ENCODE peak calls at places on chromosomes 11 and 22, in nine cellular contexts. One of them, this sample, is unnamed.

GRCh38 chr22:20128902-20129746 is 2.5 kb upstream of the ZDHHC8 start:
- DNase-seq in coronary artery: no peak
- DNase-seq in endodermal cell: peak; percentile 86
- DNase-seq in PC-3: peak; percentile 46
- DNase-seq in left ventricle myocardium inferior: no peak
- DNase-seq in heart right ventricle: no peak
- DNase-seq in cardiac fibroblast: peak; percentile 42
- DNase-seq in lung: no peak
- DNase-seq in GM13976: no peak
- DNase-seq in this sample: peak; percentile 64

GRCh38 chr11:36295926-36296325 is at the start of gene PRR5L:
- DNase-seq in coronary artery: no peak
- DNase-seq in endodermal cell: no peak
- DNase-seq in PC-3: no peak
- DNase-seq in left ventricle myocardium inferior: no peak
- DNase-seq in heart right ventricle: no peak
- DNase-seq in cardiac fibroblast: no peak
- DNase-seq in lung: no peak
- DNase-seq in GM13976: no peak
- DNase-seq in this sample: no peak

GRCh38 chr11:34345991-34346480 is 11.8 kb downstream of the ABTB2 start:
- DNase-seq in coronary artery: no peak
- DNase-seq in endodermal cell: no peak
- DNase-seq in PC-3: no peak
- DNase-seq in left ventricle myocardium inferior: peak; percentile 71
- DNase-seq in heart right ventricle: peak; percentile 50
- DNase-seq in cardiac fibroblast: peak; percentile 65
- DNase-seq in lung: no peak
- DNase-seq in GM13976: no peak
- DNase-seq in this sample: no peak

GRCh38 chr11:27456140-27456801 is 16.3 kb downstream of the LGR4 start:
- DNase-seq in coronary artery: no peak
- DNase-seq in endodermal cell: no peak
- DNase-seq in PC-3: peak; percentile 75
- DNase-seq in left ventricle myocardium inferior: no peak
- DNase-seq in heart right ventricle: no peak
- DNase-seq in cardiac fibroblast: peak; percentile 71
- DNase-seq in lung: no peak
- DNase-seq in GM13976: no peak
- DNase-seq in this sample: no peak

GRCh38 chr11:61551630-61552029 is 29.2 kb downstream of the SYT7 start:
- DNase-seq in coronary artery: no peak
- DNase-seq in endodermal cell: no peak
- DNase-seq in PC-3: peak; percentile 31
- DNase-seq in left ventricle myocardium inferior: peak; percentile 83
- DNase-seq in heart right ventricle: peak; percentile 79
- DNase-seq in cardiac fibroblast: peak; percentile 25
- DNase-seq in lung: no peak
- DNase-seq in GM13976: no peak
- DNase-seq in this sample: no peak

GRCh38 chr11:22920939-22921565 is 60.8 kb upstream of the CCDC179 start:
- DNase-seq in coronary artery: no peak
- DNase-seq in endodermal cell: peak; percentile 72
- DNase-seq in PC-3: peak; percentile 64
- DNase-seq in left ventricle myocardium inferior: no peak
- DNase-seq in heart right ventricle: no peak
- DNase-seq in cardiac fibroblast: peak; percentile 69
- DNase-seq in lung: no peak
- DNase-seq in GM13976: peak; percentile 32
- DNase-seq in this sample: peak; percentile 36

GRCh38 chr11:128886401-128887119 is 4.6 kb upstream of the KCNJ5 start:
- DNase-seq in coronary artery: no peak
- DNase-seq in endodermal cell: peak; percentile 68
- DNase-seq in PC-3: peak; percentile 66
- DNase-seq in left ventricle myocardium inferior: no peak
- DNase-seq in heart right ventricle: no peak
- DNase-seq in cardiac fibroblast: no peak
- DNase-seq in lung: no peak
- DNase-seq in GM13976: no peak
- DNase-seq in this sample: no peak

GRCh38 chr11:68181719-68182451 is 31.2 kb downstream of the KMT5B start:
- DNase-seq in coronary artery: no peak
- DNase-seq in endodermal cell: no peak
- DNase-seq in PC-3: peak; percentile 5
- DNase-seq in left ventricle myocardium inferior: no peak
- DNase-seq in heart right ventricle: no peak
- DNase-seq in cardiac fibroblast: peak; percentile 39
- DNase-seq in lung: no peak
- DNase-seq in GM13976: no peak
- DNase-seq in this sample: no peak

GRCh38 chr11:88016392-88017020 is 158.7 kb downstream of the RAB38 start:
- DNase-seq in coronary artery: no peak
- DNase-seq in endodermal cell: peak; percentile 83
- DNase-seq in PC-3: peak; percentile 96
- DNase-seq in left ventricle myocardium inferior: peak; percentile 16
- DNase-seq in heart right ventricle: no peak
- DNase-seq in cardiac fibroblast: peak; percentile 90
- DNase-seq in lung: peak; percentile 71
- DNase-seq in GM13976: peak; percentile 33
- DNase-seq in this sample: peak; percentile 39

GRCh38 chr22:27866136-27867091 is 52.6 kb downstream of the PITPNB start:
- DNase-seq in coronary artery: no peak
- DNase-seq in endodermal cell: no peak
- DNase-seq in PC-3: peak; percentile 85
- DNase-seq in left ventricle myocardium inferior: no peak
- DNase-seq in heart right ventricle: no peak
- DNase-seq in cardiac fibroblast: peak; percentile 92
- DNase-seq in lung: no peak
- DNase-seq in GM13976: no peak
- DNase-seq in this sample: no peak

GRCh38 chr11:130553306-130553705 is 104.9 kb downstream of the ADAMTS15 start:
- DNase-seq in coronary artery: no peak
- DNase-seq in endodermal cell: no peak
- DNase-seq in PC-3: no peak
- DNase-seq in left ventricle myocardium inferior: no peak
- DNase-seq in heart right ventricle: no peak
- DNase-seq in cardiac fibroblast: peak; percentile 48
- DNase-seq in lung: no peak
- DNase-seq in GM13976: no peak
- DNase-seq in this sample: no peak

GRCh38 chr11:88246680-88247079 is 71.4 kb upstream of the RAB38 start:
- DNase-seq in coronary artery: no peak
- DNase-seq in endodermal cell: no peak
- DNase-seq in PC-3: peak; percentile 68
- DNase-seq in left ventricle myocardium inferior: no peak
- DNase-seq in heart right ventricle: no peak
- DNase-seq in cardiac fibroblast: peak; percentile 95
- DNase-seq in lung: no peak
- DNase-seq in GM13976: no peak
- DNase-seq in this sample: no peak

GRCh38 chr11:101264303-101264702 is 134.7 kb upstream of the PGR start:
- DNase-seq in coronary artery: no peak
- DNase-seq in endodermal cell: no peak
- DNase-seq in PC-3: no peak
- DNase-seq in left ventricle myocardium inferior: no peak
- DNase-seq in heart right ventricle: no peak
- DNase-seq in cardiac fibroblast: no peak
- DNase-seq in lung: no peak
- DNase-seq in GM13976: no peak
- DNase-seq in this sample: no peak

GRCh38 chr11:134679592-134679991 is 267.6 kb upstream of the B3GAT1 start:
- DNase-seq in coronary artery: peak; percentile 62
- DNase-seq in endodermal cell: no peak
- DNase-seq in PC-3: no peak
- DNase-seq in left ventricle myocardium inferior: no peak
- DNase-seq in heart right ventricle: no peak
- DNase-seq in cardiac fibroblast: no peak
- DNase-seq in lung: peak; percentile 10
- DNase-seq in GM13976: no peak
- DNase-seq in this sample: no peak

GRCh38 chr11:32990481-32990880 is 25.2 kb upstream of the DEPDC7 start:
- DNase-seq in coronary artery: no peak
- DNase-seq in endodermal cell: no peak
- DNase-seq in PC-3: no peak
- DNase-seq in left ventricle myocardium inferior: no peak
- DNase-seq in heart right ventricle: no peak
- DNase-seq in cardiac fibroblast: no peak
- DNase-seq in lung: no peak
- DNase-seq in GM13976: no peak
- DNase-seq in this sample: no peak

GRCh38 chr11:26905368-26905767 is 88.5 kb upstream of the FIBIN start:
- DNase-seq in coronary artery: no peak
- DNase-seq in endodermal cell: no peak
- DNase-seq in PC-3: no peak
- DNase-seq in left ventricle myocardium inferior: no peak
- DNase-seq in heart right ventricle: no peak
- DNase-seq in cardiac fibroblast: peak; percentile 55
- DNase-seq in lung: no peak
- DNase-seq in GM13976: no peak
- DNase-seq in this sample: no peak

GRCh38 chr22:36352775-36353507 is 34.8 kb downstream of the MYH9 start:
- DNase-seq in coronary artery: peak; percentile 94
- DNase-seq in endodermal cell: no peak
- DNase-seq in PC-3: no peak
- DNase-seq in left ventricle myocardium inferior: peak; percentile 64
- DNase-seq in heart right ventricle: peak; percentile 69
- DNase-seq in cardiac fibroblast: peak; percentile 86
- DNase-seq in lung: no peak
- DNase-seq in GM13976: no peak
- DNase-seq in this sample: no peak

DNA sequence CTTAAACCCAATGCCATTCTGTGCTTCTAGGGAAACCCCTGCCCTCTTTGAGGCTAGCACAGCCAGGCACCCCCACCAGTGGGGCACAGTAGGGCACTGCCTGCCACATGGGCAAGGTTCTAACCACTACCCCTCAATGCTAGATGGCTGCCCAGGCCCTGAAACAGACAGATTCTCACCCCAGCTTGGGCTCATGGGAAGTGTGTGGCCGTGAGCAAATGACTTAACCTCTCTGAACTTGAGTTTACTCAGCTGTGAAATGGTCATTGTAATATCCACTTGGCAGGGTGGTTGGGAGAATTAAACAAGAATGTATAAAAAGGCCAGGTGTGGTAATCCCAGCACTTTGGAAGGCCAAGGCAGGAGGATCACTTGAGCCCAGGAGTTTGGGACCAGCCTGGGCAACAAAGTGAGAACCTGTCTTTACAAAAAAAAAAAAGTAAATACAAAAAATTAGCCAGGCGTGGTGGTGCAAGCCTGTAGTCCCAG is 22.4 kb downstream of the C22orf23 start:
- DNase-seq in coronary artery: no peak
- DNase-seq in endodermal cell: no peak
- DNase-seq in PC-3: no peak
- DNase-seq in left ventricle myocardium inferior: no peak
- DNase-seq in heart right ventricle: no peak
- DNase-seq in cardiac fibroblast: no peak
- DNase-seq in lung: no peak
- DNase-seq in GM13976: no peak
- DNase-seq in this sample: no peak
- TF ChIP-seq CTCF in coronary artery: no peak
- TF ChIP-seq CTCF in endodermal cell: peak; percentile 7
- TF ChIP-seq CTCF in PC-3: no peak
- TF ChIP-seq CTCF in left ventricle myocardium inferior: no peak
- TF ChIP-seq CTCF in heart right ventricle: no peak
- TF ChIP-seq CTCF in cardiac fibroblast: no peak
- TF ChIP-seq CTCF in lung: no peak
- TF ChIP-seq CTCF in GM13976: no peak
- TF ChIP-seq CTCF in this sample: no peak

GRCh38 chr11:46075928-46076327 is 45.3 kb downstream of the PHF21A start:
- DNase-seq in coronary artery: no peak
- DNase-seq in endodermal cell: no peak
- DNase-seq in PC-3: peak; percentile 4
- DNase-seq in left ventricle myocardium inferior: no peak
- DNase-seq in heart right ventricle: no peak
- DNase-seq in cardiac fibroblast: no peak
- DNase-seq in lung: no peak
- DNase-seq in GM13976: no peak
- DNase-seq in this sample: no peak
- TF ChIP-seq CTCF in coronary artery: no peak
- TF ChIP-seq CTCF in endodermal cell: peak; percentile 70
- TF ChIP-seq CTCF in PC-3: peak; percentile 44
- TF ChIP-seq CTCF in left ventricle myocardium inferior: no peak
- TF ChIP-seq CTCF in heart right ventricle: no peak
- TF ChIP-seq CTCF in cardiac fibroblast: peak; percentile 35
- TF ChIP-seq CTCF in lung: no peak
- TF ChIP-seq CTCF in GM13976: no peak
- TF ChIP-seq CTCF in this sample: no peak

GRCh38 chr11:93623179-93623578 is 38.3 kb upstream of the CEP295 start:
- DNase-seq in coronary artery: no peak
- DNase-seq in endodermal cell: peak; percentile 87
- DNase-seq in PC-3: no peak
- DNase-seq in left ventricle myocardium inferior: no peak
- DNase-seq in heart right ventricle: no peak
- DNase-seq in cardiac fibroblast: no peak
- DNase-seq in lung: no peak
- DNase-seq in GM13976: peak; percentile 12
- DNase-seq in this sample: peak; percentile 36

GRCh38 chr11:93626038-93626437 is 35.4 kb upstream of the CEP295 start:
- DNase-seq in coronary artery: no peak
- DNase-seq in endodermal cell: no peak
- DNase-seq in PC-3: no peak
- DNase-seq in left ventricle myocardium inferior: no peak
- DNase-seq in heart right ventricle: no peak
- DNase-seq in cardiac fibroblast: peak; percentile 2
- DNase-seq in lung: no peak
- DNase-seq in GM13976: no peak
- DNase-seq in this sample: no peak

GRCh38 chr11:93623938-93624337 is 37.5 kb upstream of the CEP295 start:
- DNase-seq in coronary artery: no peak
- DNase-seq in endodermal cell: no peak
- DNase-seq in PC-3: no peak
- DNase-seq in left ventricle myocardium inferior: no peak
- DNase-seq in heart right ventricle: no peak
- DNase-seq in cardiac fibroblast: no peak
- DNase-seq in lung: no peak
- DNase-seq in GM13976: no peak
- DNase-seq in this sample: no peak

DNA sequence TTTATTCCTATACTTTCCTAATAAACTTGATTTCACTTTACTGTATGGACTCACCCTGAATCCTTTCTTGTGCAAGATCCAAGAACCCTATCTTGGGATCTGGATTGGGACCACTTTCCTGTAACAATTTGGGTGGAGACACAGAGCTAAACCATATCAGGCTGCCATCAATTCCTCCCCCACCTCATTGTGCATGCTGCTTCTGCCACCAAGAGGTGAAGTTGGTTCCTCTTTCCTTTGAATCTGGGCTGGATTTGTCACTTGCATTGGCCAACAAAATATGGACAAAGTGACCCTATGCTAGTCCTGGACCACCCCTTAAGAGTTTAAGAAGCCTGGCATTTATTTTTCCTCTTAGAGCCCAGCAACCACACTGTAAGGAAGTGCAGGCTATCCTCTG is 39.4 kb upstream of the CEP295 start:
- DNase-seq in coronary artery: no peak
- DNase-seq in endodermal cell: no peak
- DNase-seq in PC-3: peak; percentile 43
- DNase-seq in left ventricle myocardium inferior: no peak
- DNase-seq in heart right ventricle: no peak
- DNase-seq in cardiac fibroblast: no peak
- DNase-seq in lung: no peak
- DNase-seq in GM13976: no peak
- DNase-seq in this sample: no peak
- TF ChIP-seq CTCF in coronary artery: no peak
- TF ChIP-seq CTCF in endodermal cell: peak; percentile 43
- TF ChIP-seq CTCF in PC-3: peak; percentile 55
- TF ChIP-seq CTCF in left ventricle myocardium inferior: peak; percentile 35
- TF ChIP-seq CTCF in heart right ventricle: peak; percentile 34
- TF ChIP-seq CTCF in cardiac fibroblast: no peak
- TF ChIP-seq CTCF in lung: no peak
- TF ChIP-seq CTCF in GM13976: no peak
- TF ChIP-seq CTCF in this sample: no peak

GRCh38 chr22:31496007-31496734 is at the start of gene SFI1:
- DNase-seq in coronary artery: peak; percentile 92
- DNase-seq in endodermal cell: peak; percentile 95
- DNase-seq in PC-3: peak; percentile 81
- DNase-seq in left ventricle myocardium inferior: peak; percentile 93
- DNase-seq in heart right ventricle: peak; percentile 92
- DNase-seq in cardiac fibroblast: peak; percentile 88
- DNase-seq in lung: peak; percentile 93
- DNase-seq in GM13976: peak; percentile 92
- DNase-seq in this sample: peak; percentile 92
- TF ChIP-seq CTCF in coronary artery: no peak
- TF ChIP-seq CTCF in endodermal cell: peak; percentile 63
- TF ChIP-seq CTCF in PC-3: peak; percentile 35
- TF ChIP-seq CTCF in left ventricle myocardium inferior: peak; percentile 45
- TF ChIP-seq CTCF in heart right ventricle: peak; percentile 55
- TF ChIP-seq CTCF in cardiac fibroblast: peak; percentile 37
- TF ChIP-seq CTCF in lung: peak; percentile 16
- TF ChIP-seq CTCF in GM13976: peak; percentile 31
- TF ChIP-seq CTCF in this sample: no peak